ENCODE peak calls at places on chromosomes 1 and 21, in five cellular contexts. One of them, this sample, is unnamed.

GRCh38 chr1:91278754-91279153 is 125.9 kb downstream of the HFM1 start:
- DNase-seq in stimulated activated CD8-positive, alpha-beta memory T cell treated with anti-CD3 and anti-CD28 coated beads, Interleukin-4, amount 100 ng/mL, for 4 hours: no peak
- DNase-seq in GF-D8: no peak
- DNase-seq in NCI-H748 treated with DMSO at 0.1 percent for 48 hours: peak; percentile 1
- DNase-seq in dermis blood vessel endothelial cell: peak; percentile 43
- DNase-seq in this sample: no peak

GRCh38 chr1:200381256-200381980 is 28.4 kb downstream of the ZNF281 start:
- DNase-seq in stimulated activated CD8-positive, alpha-beta memory T cell treated with anti-CD3 and anti-CD28 coated beads, Interleukin-4, amount 100 ng/mL, for 4 hours: no peak
- DNase-seq in NCI-H748 treated with DMSO at 0.1 percent for 48 hours: no peak
- DNase-seq in GF-D8: no peak
- DNase-seq in dermis blood vessel endothelial cell: no peak
- DNase-seq in this sample: no peak

GRCh38 chr1:222829868-222830267 is 15.0 kb downstream of the DISP1 start:
- DNase-seq in NCI-H748 treated with DMSO at 0.1 percent for 48 hours: no peak
- DNase-seq in GF-D8: no peak
- DNase-seq in stimulated activated CD8-positive, alpha-beta memory T cell treated with anti-CD3 and anti-CD28 coated beads, Interleukin-4, amount 100 ng/mL, for 4 hours: no peak
- DNase-seq in dermis blood vessel endothelial cell: no peak
- DNase-seq in this sample: no peak

GRCh38 chr1:219495737-219496408 is 117.0 kb downstream of the ZC3H11B start:
- DNase-seq in GF-D8: no peak
- DNase-seq in stimulated activated CD8-positive, alpha-beta memory T cell treated with anti-CD3 and anti-CD28 coated beads, Interleukin-4, amount 100 ng/mL, for 4 hours: no peak
- DNase-seq in NCI-H748 treated with DMSO at 0.1 percent for 48 hours: peak; percentile 6
- DNase-seq in dermis blood vessel endothelial cell: no peak
- DNase-seq in this sample: no peak

GRCh38 chr1:156963621-156964020 is 43.2 kb downstream of the LRRC71 start:
- DNase-seq in GF-D8: peak; percentile 28
- DNase-seq in dermis blood vessel endothelial cell: no peak
- DNase-seq in NCI-H748 treated with DMSO at 0.1 percent for 48 hours: no peak
- DNase-seq in stimulated activated CD8-positive, alpha-beta memory T cell treated with anti-CD3 and anti-CD28 coated beads, Interleukin-4, amount 100 ng/mL, for 4 hours: no peak
- DNase-seq in this sample: no peak

GRCh38 chr1:246161626-246162025 is 345.5 kb downstream of the SMYD3 start:
- DNase-seq in dermis blood vessel endothelial cell: peak; percentile 54
- DNase-seq in stimulated activated CD8-positive, alpha-beta memory T cell treated with anti-CD3 and anti-CD28 coated beads, Interleukin-4, amount 100 ng/mL, for 4 hours: no peak
- DNase-seq in GF-D8: no peak
- DNase-seq in NCI-H748 treated with DMSO at 0.1 percent for 48 hours: no peak
- DNase-seq in this sample: no peak

GRCh38 chr1:15102646-15103045 is 50.9 kb upstream of the TMEM51 start:
- DNase-seq in NCI-H748 treated with DMSO at 0.1 percent for 48 hours: no peak
- DNase-seq in stimulated activated CD8-positive, alpha-beta memory T cell treated with anti-CD3 and anti-CD28 coated beads, Interleukin-4, amount 100 ng/mL, for 4 hours: no peak
- DNase-seq in dermis blood vessel endothelial cell: no peak
- DNase-seq in GF-D8: no peak
- DNase-seq in this sample: no peak

GRCh38 chr1:33876970-33877680 is 13.2 kb downstream of the HMGB4 start:
- DNase-seq in stimulated activated CD8-positive, alpha-beta memory T cell treated with anti-CD3 and anti-CD28 coated beads, Interleukin-4, amount 100 ng/mL, for 4 hours: no peak
- DNase-seq in NCI-H748 treated with DMSO at 0.1 percent for 48 hours: no peak
- DNase-seq in dermis blood vessel endothelial cell: no peak
- DNase-seq in GF-D8: no peak
- DNase-seq in this sample: no peak

GRCh38 chr1:76303348-76303712 is 228.8 kb downstream of the ST6GALNAC3 start:
- DNase-seq in stimulated activated CD8-positive, alpha-beta memory T cell treated with anti-CD3 and anti-CD28 coated beads, Interleukin-4, amount 100 ng/mL, for 4 hours: no peak
- DNase-seq in GF-D8: no peak
- DNase-seq in NCI-H748 treated with DMSO at 0.1 percent for 48 hours: peak; percentile 96
- DNase-seq in dermis blood vessel endothelial cell: no peak
- DNase-seq in this sample: no peak

GRCh38 chr1:54810144-54810942 is 9.2 kb upstream of the TTC22 start:
- DNase-seq in GF-D8: no peak
- DNase-seq in dermis blood vessel endothelial cell: peak; percentile 73
- DNase-seq in NCI-H748 treated with DMSO at 0.1 percent for 48 hours: no peak
- DNase-seq in stimulated activated CD8-positive, alpha-beta memory T cell treated with anti-CD3 and anti-CD28 coated beads, Interleukin-4, amount 100 ng/mL, for 4 hours: peak; percentile 7
- DNase-seq in this sample: peak; percentile 65

GRCh38 chr21:42486551-42486950 is 9.5 kb downstream of the RSPH1 start:
- DNase-seq in GF-D8: no peak
- DNase-seq in dermis blood vessel endothelial cell: no peak
- DNase-seq in NCI-H748 treated with DMSO at 0.1 percent for 48 hours: no peak
- DNase-seq in stimulated activated CD8-positive, alpha-beta memory T cell treated with anti-CD3 and anti-CD28 coated beads, Interleukin-4, amount 100 ng/mL, for 4 hours: no peak
- DNase-seq in this sample: no peak

GRCh38 chr1:17207966-17208418 is 3.1 kb downstream of the PADI1 start:
- DNase-seq in dermis blood vessel endothelial cell: peak; percentile 48
- DNase-seq in NCI-H748 treated with DMSO at 0.1 percent for 48 hours: no peak
- DNase-seq in GF-D8: no peak
- DNase-seq in stimulated activated CD8-positive, alpha-beta memory T cell treated with anti-CD3 and anti-CD28 coated beads, Interleukin-4, amount 100 ng/mL, for 4 hours: peak; percentile 36
- DNase-seq in this sample: peak; percentile 81

GRCh38 chr1:231550448-231550781 is 21.9 kb downstream of the TSNAX start:
- DNase-seq in dermis blood vessel endothelial cell: peak; percentile 57
- DNase-seq in NCI-H748 treated with DMSO at 0.1 percent for 48 hours: no peak
- DNase-seq in GF-D8: no peak
- DNase-seq in stimulated activated CD8-positive, alpha-beta memory T cell treated with anti-CD3 and anti-CD28 coated beads, Interleukin-4, amount 100 ng/mL, for 4 hours: no peak
- DNase-seq in this sample: no peak

GRCh38 chr1:45876000-45876399 is 72.6 kb downstream of the MAST2 start:
- DNase-seq in stimulated activated CD8-positive, alpha-beta memory T cell treated with anti-CD3 and anti-CD28 coated beads, Interleukin-4, amount 100 ng/mL, for 4 hours: no peak
- DNase-seq in GF-D8: no peak
- DNase-seq in dermis blood vessel endothelial cell: peak; percentile 35
- DNase-seq in NCI-H748 treated with DMSO at 0.1 percent for 48 hours: peak; percentile 75
- DNase-seq in this sample: no peak

GRCh38 chr1:244837597-244838258 is 2.3 kb downstream of the COX20 start:
- DNase-seq in stimulated activated CD8-positive, alpha-beta memory T cell treated with anti-CD3 and anti-CD28 coated beads, Interleukin-4, amount 100 ng/mL, for 4 hours: no peak
- DNase-seq in GF-D8: no peak
- DNase-seq in NCI-H748 treated with DMSO at 0.1 percent for 48 hours: no peak
- DNase-seq in dermis blood vessel endothelial cell: no peak
- DNase-seq in this sample: no peak

GRCh38 chr1:1619917-1620361 is 4.6 kb downstream of the MIB2 start:
- DNase-seq in dermis blood vessel endothelial cell: peak; percentile 27
- DNase-seq in GF-D8: no peak
- DNase-seq in NCI-H748 treated with DMSO at 0.1 percent for 48 hours: no peak
- DNase-seq in stimulated activated CD8-positive, alpha-beta memory T cell treated with anti-CD3 and anti-CD28 coated beads, Interleukin-4, amount 100 ng/mL, for 4 hours: no peak
- DNase-seq in this sample: no peak

GRCh38 chr1:43569175-43569574 is 38.5 kb downstream of the PTPRF start:
- DNase-seq in GF-D8: no peak
- DNase-seq in stimulated activated CD8-positive, alpha-beta memory T cell treated with anti-CD3 and anti-CD28 coated beads, Interleukin-4, amount 100 ng/mL, for 4 hours: no peak
- DNase-seq in dermis blood vessel endothelial cell: no peak
- DNase-seq in NCI-H748 treated with DMSO at 0.1 percent for 48 hours: no peak
- DNase-seq in this sample: no peak

GRCh38 chr1:25796807-25797458 is 3.1 kb upstream of the SELENON start:
- DNase-seq in stimulated activated CD8-positive, alpha-beta memory T cell treated with anti-CD3 and anti-CD28 coated beads, Interleukin-4, amount 100 ng/mL, for 4 hours: peak; percentile 61
- DNase-seq in NCI-H748 treated with DMSO at 0.1 percent for 48 hours: peak; percentile 56
- DNase-seq in dermis blood vessel endothelial cell: peak; percentile 85
- DNase-seq in GF-D8: peak; percentile 51
- DNase-seq in this sample: peak; percentile 75

GRCh38 chr1:156675715-156676311 is 1.4 kb downstream of the NES start:
- DNase-seq in dermis blood vessel endothelial cell: no peak
- DNase-seq in stimulated activated CD8-positive, alpha-beta memory T cell treated with anti-CD3 and anti-CD28 coated beads, Interleukin-4, amount 100 ng/mL, for 4 hours: no peak
- DNase-seq in GF-D8: no peak
- DNase-seq in NCI-H748 treated with DMSO at 0.1 percent for 48 hours: no peak
- DNase-seq in this sample: peak; percentile 50